ENCODE peak calls at places on chromosome 20, in seven cellular contexts. G, M, B, N, Y, Z and H are unnamed samples.
A peak's percentile ranks its signal among the peaks of the same experiment; 100 is the strongest.

GRCh38 chr20:57959018-57959417 is 249.2 kb upstream of the PMEPA1 start:
- DNase-seq in G (no peak), M (no peak), B (no peak), N (no peak), Y (no peak), Z (no peak), H (no peak)

GRCh38 chr20:22060610-22061009 is 355.1 kb downstream of the PAX1 start:
- DNase-seq in G (no peak), M (no peak), B (no peak), N (no peak), Y (no peak), Z (no peak), H (no peak)

GRCh38 chr20:51494241-51495110 is 48.0 kb downstream of the NFATC2 start:
- DNase-seq in G (no peak), M (no peak), B (no peak), N (no peak), Y (no peak), Z (no peak), H (no peak)

GRCh38 chr20:48822879-48823385 is 4.9 kb downstream of the PREX1 start:
- DNase-seq in G (no peak), M (no peak), B (no peak), N (no peak), Y (no peak), Z (no peak), H (no peak)

GRCh38 chr20:41913146-41913545 is 295.0 kb upstream of the CHD6 start:
- DNase-seq in G (no peak), M (no peak), B (no peak), N (no peak), Y (no peak), Z (no peak), H (no peak)

GRCh38 chr20:44961868-44962267 is 1.7 kb upstream of the TOMM34 start:
- DNase-seq in G (peak; percentile 77), M (peak; percentile 74), B (no peak), N (no peak), Y (no peak), Z (peak; percentile 49), H (no peak)

GRCh38 chr20:6708010-6708409 is 59.5 kb upstream of the BMP2 start:
- DNase-seq in G (peak; percentile 84), M (peak; percentile 86), B (no peak), N (no peak), Y (no peak), Z (peak; percentile 63), H (no peak)

GRCh38 chr20:49586967-49587587 is 19.1 kb upstream of the PTGIS start:
- DNase-seq in G (peak; percentile 83), M (no peak), B (no peak), N (no peak), Y (no peak), Z (no peak), H (no peak)

GRCh38 chr20:59134182-59134581 is 29.4 kb upstream of the ZNF831 start:
- DNase-seq in G (no peak), M (no peak), B (no peak), N (no peak), Y (no peak), Z (no peak), H (no peak)

GRCh38 chr20:49631074-49631716 is 63.3 kb upstream of the PTGIS start:
- DNase-seq in G (peak; percentile 44), M (no peak), B (peak; percentile 57), N (no peak), Y (no peak), Z (peak; percentile 8), H (no peak)

GRCh38 chr20:61140576-61140975 is 111.5 kb upstream of the CDH4 start:
- DNase-seq in G (no peak), M (no peak), B (no peak), N (no peak), Y (no peak), Z (no peak), H (no peak)

GRCh38 chr20:23435675-23436539 is 3.6 kb upstream of the CSTL1 start:
- DNase-seq in G (no peak), M (no peak), B (no peak), N (no peak), Y (no peak), Z (no peak), H (no peak)

GRCh38 chr20:35232575-35232974 is 6.1 kb downstream of the MMP24 start:
- DNase-seq in G (peak; percentile 75), M (no peak), B (no peak), N (no peak), Y (no peak), Z (peak; percentile 11), H (no peak)

GRCh38 chr20:59988141-59988540 is 29.9 kb downstream of the CDH26 start:
- DNase-seq in G (peak; percentile 11), M (peak; percentile 29), B (peak; percentile 17), N (no peak), Y (no peak), Z (no peak), H (no peak)

GRCh38 chr20:63312690-63313348 is 19.8 kb downstream of the COL20A1 start:
- DNase-seq in G (peak; percentile 49), M (no peak), B (no peak), N (no peak), Y (no peak), Z (no peak), H (no peak)

GRCh38 chr20:17620371-17621228 is 50.7 kb downstream of the DSTN start:
- DNase-seq in G (no peak), M (no peak), B (no peak), N (no peak), Y (peak; percentile 25), Z (no peak), H (no peak)

GRCh38 chr20:22464312-22465003 is 119.9 kb downstream of the FOXA2 start:
- DNase-seq in G (no peak), M (no peak), B (no peak), N (no peak), Y (no peak), Z (no peak), H (no peak)

GRCh38 chr20:36832791-36833190 is 43.1 kb upstream of the TLDC2 start:
- DNase-seq in G (no peak), M (no peak), B (no peak), N (no peak), Y (no peak), Z (peak; percentile 47), H (no peak)

GRCh38 chr20:36835025-36835424 is 40.9 kb upstream of the TLDC2 start:
- DNase-seq in G (no peak), M (no peak), B (no peak), N (no peak), Y (no peak), Z (no peak), H (no peak)

GRCh38 chr20:36833275-36834020 is 42.5 kb upstream of the TLDC2 start:
- DNase-seq in G (peak; percentile 95), M (no peak), B (no peak), N (no peak), Y (no peak), Z (peak; percentile 96), H (no peak)

GRCh38 chr20:36836591-36837329 is 39.2 kb upstream of the TLDC2 start:
- DNase-seq in G (peak; percentile 57), M (peak; percentile 94), B (peak; percentile 96), N (no peak), Y (peak; percentile 92), Z (peak; percentile 67), H (peak; percentile 87)

DNA sequence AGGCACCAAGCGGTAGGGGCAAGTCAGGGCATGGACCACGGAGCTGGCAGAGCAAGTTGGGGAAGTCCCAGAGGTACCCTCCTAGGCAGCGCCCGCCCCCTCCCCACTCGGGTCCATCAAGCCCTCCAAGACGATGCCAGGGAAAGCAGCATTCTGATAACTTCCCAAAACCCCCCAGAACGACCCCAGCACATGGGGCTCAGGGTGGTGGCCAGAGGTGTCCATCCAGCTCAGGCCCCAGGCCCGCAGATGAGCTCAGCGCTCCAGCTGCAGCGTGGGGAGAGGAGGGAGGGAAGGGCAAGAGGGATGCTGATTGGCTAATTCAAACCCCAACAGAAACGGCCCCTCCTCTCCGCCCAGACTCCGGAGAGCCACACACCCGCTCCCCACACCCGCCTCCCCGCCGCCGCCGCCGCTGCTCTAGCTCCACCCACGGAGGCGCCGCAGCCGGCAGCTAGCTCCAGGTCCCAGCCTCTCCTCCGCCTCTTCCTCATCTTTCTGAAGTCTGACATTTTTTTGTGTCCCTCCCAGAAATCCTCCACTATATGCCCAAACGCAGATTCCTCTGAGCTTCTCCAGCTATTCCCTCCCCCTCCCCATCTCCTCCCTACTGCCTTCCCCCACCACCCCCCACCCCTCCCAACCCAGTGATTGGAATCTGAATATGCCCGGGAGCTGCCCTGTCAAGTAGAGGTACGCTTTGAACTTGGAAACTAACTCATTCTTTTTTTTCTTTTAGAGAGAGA is 40.3 kb upstream of the TLDC2 start:
- DNase-seq in G (peak; percentile 96), M (peak; percentile 98), B (peak; percentile 96), N (peak; percentile 84), Y (peak; percentile 97), Z (peak; percentile 97), H (peak; percentile 76)
- H2BK5ac ChIP-seq in G (peak overlapping the region; percentile 89), M (peak overlapping the region; percentile 56), B (peak overlapping the region; percentile 83), N (peak overlapping the region; percentile 46), Y (no peak overlapping the region), Z (peak overlapping the region; percentile 75), H (peak overlapping the region; percentile 78)

DNA sequence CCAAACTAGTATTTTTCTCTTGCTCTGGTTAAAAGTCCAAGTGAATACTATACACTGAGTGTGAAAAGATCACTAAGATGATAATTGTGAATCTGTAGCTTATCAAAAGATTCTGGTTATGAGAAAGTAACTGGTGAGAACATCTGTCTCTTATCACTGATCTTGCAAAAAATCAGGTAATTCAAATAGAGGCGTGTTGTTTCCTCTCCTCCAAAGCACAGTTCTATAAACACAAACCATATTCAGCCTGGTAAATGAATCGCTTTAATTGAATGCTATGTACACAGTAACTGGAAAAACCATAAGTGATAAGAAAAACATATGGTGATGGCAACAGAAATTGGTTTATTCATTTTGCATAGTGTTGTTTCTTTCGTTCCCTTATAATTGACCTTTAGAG is 161.0 kb downstream of the RALGAPA2 start:
- DNase-seq in G (no peak), M (no peak), B (no peak), N (no peak), Y (no peak), Z (no peak), H (no peak)
- H2BK5ac ChIP-seq in G (no peak overlapping the region), M (no peak overlapping the region), B (no peak overlapping the region), N (no peak overlapping the region), Y (no peak overlapping the region), Z (no peak overlapping the region), H (no peak overlapping the region)

GRCh38 chr20:56706867-56707360 is 77.8 kb downstream of the TFAP2C start:
- DNase-seq in G (no peak), M (no peak), B (no peak), N (no peak), Y (no peak), Z (no peak), H (no peak)
- H2BK5ac ChIP-seq in G (no peak overlapping the region), M (no peak overlapping the region), B (no peak overlapping the region), N (peak overlapping the region; percentile 83), Y (no peak overlapping the region), Z (no peak overlapping the region), H (no peak overlapping the region)

DNA sequence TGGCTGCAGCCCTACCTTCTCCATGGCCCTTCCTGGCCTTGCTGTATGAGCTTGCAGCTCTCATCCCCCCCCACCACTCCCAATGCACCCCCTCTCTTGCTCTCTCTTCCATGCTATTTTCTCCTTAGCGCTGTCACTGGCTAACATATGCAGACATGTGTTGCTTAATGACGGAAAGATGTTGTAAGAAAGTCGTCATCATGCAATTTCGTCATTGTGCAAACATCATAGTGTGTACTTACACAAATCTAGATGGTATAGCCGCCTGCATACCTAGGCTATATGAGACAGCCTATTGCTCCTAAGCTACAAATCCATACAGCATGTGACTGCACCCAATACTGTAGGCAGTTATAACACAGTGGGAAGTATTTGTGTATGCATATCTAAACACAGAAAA is 27.0 kb downstream of the ANGPT4 start:
- DNase-seq in G (no peak), M (no peak), B (no peak), N (no peak), Y (no peak), Z (no peak), H (no peak)
- H2BK5ac ChIP-seq in G (no peak overlapping the region), M (no peak overlapping the region), B (no peak overlapping the region), N (no peak overlapping the region), Y (no peak overlapping the region), Z (no peak overlapping the region), H (no peak overlapping the region)

GRCh38 chr20:15253431-15253830 is 916.0 kb upstream of the FLRT3 start:
- DNase-seq in G (no peak), M (no peak), B (peak; percentile 91), N (no peak), Y (no peak), Z (no peak), H (no peak)
- H2BK5ac ChIP-seq in G (no peak overlapping the region), M (no peak overlapping the region), B (no peak overlapping the region), N (no peak overlapping the region), Y (no peak overlapping the region), Z (no peak overlapping the region), H (no peak overlapping the region)